ENCODE peak calls at places on chromosomes 3 and 15, in seven cellular contexts. Z, A, J, F, Q, Y and W are unnamed samples.

GRCh38 chr15:63084806-63085205 is 36.9 kb upstream of the LACTB start:
- DNase-seq in Z (no peak), Y (no peak), F (no peak), Q (no peak), J (no peak), A (no peak), W (no peak)

GRCh38 chr3:40873456-40873855 is 325.8 kb upstream of the CTNNB1 start:
- DNase-seq in Q (no peak), Y (no peak), A (no peak), J (no peak), Z (no peak), F (no peak), W (no peak)

GRCh38 chr15:47473857-47474256 is 243.4 kb upstream of the SEMA6D start:
- DNase-seq in F (no peak), Y (peak; percentile 80), J (peak; percentile 33), A (no peak), Z (no peak), Q (no peak), W (no peak)

GRCh38 chr3:177234121-177234520 is 36.8 kb upstream of the TBL1XR1 start:
- DNase-seq in Y (no peak), Z (no peak), A (no peak), J (no peak), F (no peak), Q (no peak), W (no peak)

GRCh38 chr3:28940530-28940929 is 340.3 kb upstream of the RBMS3 start:
- DNase-seq in A (no peak), Z (no peak), Q (peak; percentile 5), Y (no peak), F (no peak), J (no peak), W (no peak)

GRCh38 chr3:46406786-46407611 is at the start of the genes CCR5AS and CCRL2:
- DNase-seq in Q (peak; percentile 66), F (peak; percentile 64), J (peak; percentile 84), Z (peak; percentile 14), A (no peak), Y (peak; percentile 85), W (no peak)

GRCh38 chr3:113751145-113751544 is 4.3 kb downstream of the ATP6V1A start:
- DNase-seq in A (no peak), Z (no peak), J (no peak), Y (no peak), Q (no peak), F (no peak), W (no peak)

GRCh38 chr3:47016086-47016933 is 36.8 kb downstream of the NBEAL2 start:
- DNase-seq in J (peak; percentile 26), Y (no peak), F (no peak), Q (no peak), A (no peak), Z (no peak), W (no peak)

GRCh38 chr3:23981955-23982354 is 36.9 kb downstream of the NR1D2 start:
- DNase-seq in Z (no peak), Q (no peak), J (no peak), Y (no peak), F (no peak), A (no peak), W (no peak)

GRCh38 chr3:103968751-103969150 is 1398.0 kb upstream of the ALCAM start:
- DNase-seq in F (no peak), Q (no peak), Z (no peak), J (no peak), A (no peak), Y (no peak), W (no peak)

GRCh38 chr3:1092771-1093170 is at the start of gene CNTN6:
- DNase-seq in A (no peak), Z (no peak), J (no peak), Q (peak; percentile 23), Y (no peak), F (no peak), W (no peak)

GRCh38 chr15:64089553-64090280 is 3.9 kb downstream of the CIAO2A start:
- DNase-seq in Y (no peak), A (no peak), Z (no peak), F (no peak), J (no peak), Q (no peak), W (no peak)

GRCh38 chr15:90266061-90266431 is 574 bp downstream of the NGRN start:
- DNase-seq in Y (peak; percentile 42), Q (no peak), Z (peak; percentile 53), A (peak; percentile 16), F (no peak), J (no peak), W (peak; percentile 37)

DNA sequence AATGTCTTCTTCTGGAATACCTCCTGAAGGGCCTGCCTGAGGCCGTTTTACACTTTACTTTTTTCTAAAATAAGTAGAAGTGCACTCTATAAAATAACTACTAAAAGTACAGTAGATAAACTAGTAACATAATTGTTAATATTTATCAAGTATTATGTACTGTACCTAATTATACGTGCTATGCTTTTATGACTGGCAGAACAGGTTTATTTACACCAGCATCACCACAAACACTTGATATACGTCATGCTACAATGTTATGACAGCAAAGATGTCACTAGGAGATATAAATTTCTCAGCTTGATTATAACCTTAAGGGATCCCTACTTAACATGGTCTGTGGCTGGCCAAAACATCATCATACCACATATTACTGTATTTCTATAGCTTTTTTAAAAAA is 29.4 kb downstream of the DLG1 start:
- DNase-seq in Q (no peak), F (no peak), Z (no peak), A (no peak), Y (no peak), J (no peak), W (no peak)
- H3K9me3 ChIP-seq in Q (no peaks in the 10 kb centered on the region), F (no peaks in the 10 kb centered on the region), Z (no peaks in the 10 kb centered on the region), A (no peaks in the 10 kb centered on the region), Y (no peaks in the 10 kb centered on the region), J (no peaks in the 10 kb centered on the region), W (no peaks in the 10 kb centered on the region)

GRCh38 chr3:101391413-101391812 is 71.0 kb upstream of the IMPG2 start:
- DNase-seq in J (no peak), Y (no peak), A (no peak), Q (no peak), Z (no peak), F (no peak), W (no peak)
- H3K9me3 ChIP-seq in J (no peaks in the 10 kb centered on the region), Y (peaks cover 43% of the 10 kb centered on the region), A (peaks cover 4% of the 10 kb centered on the region), Q (peaks cover 18% of the 10 kb centered on the region), Z (peaks cover 4% of the 10 kb centered on the region), F (peaks cover 5% of the 10 kb centered on the region), W (peaks cover 6% of the 10 kb centered on the region)

DNA sequence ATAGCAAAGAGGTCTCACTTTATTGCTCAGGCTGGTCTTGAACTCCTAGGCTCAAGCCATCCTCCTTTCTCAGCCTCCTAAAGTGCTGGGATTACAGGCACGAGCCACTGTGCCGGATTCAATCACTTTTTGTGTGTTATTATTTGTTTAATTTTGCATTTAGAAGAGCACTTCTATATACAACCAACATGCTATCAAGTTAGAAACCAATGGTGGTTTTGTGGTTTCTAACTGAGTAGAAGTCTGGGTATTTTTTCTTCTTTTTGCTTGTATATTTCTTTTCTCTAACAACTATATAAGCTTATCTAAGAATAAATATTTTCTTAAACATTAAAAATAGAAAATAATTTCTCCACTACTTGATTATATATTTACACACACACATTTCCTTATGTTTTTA is 86.7 kb downstream of the PEAK1 start:
- DNase-seq in F (no peak), A (no peak), J (no peak), Y (no peak), Q (no peak), Z (no peak), W (no peak)
- H3K9me3 ChIP-seq in F (no peaks in the 10 kb centered on the region), A (no peaks in the 10 kb centered on the region), J (no peaks in the 10 kb centered on the region), Y (no peaks in the 10 kb centered on the region), Q (no peaks in the 10 kb centered on the region), Z (no peaks in the 10 kb centered on the region), W (no peaks in the 10 kb centered on the region)

DNA sequence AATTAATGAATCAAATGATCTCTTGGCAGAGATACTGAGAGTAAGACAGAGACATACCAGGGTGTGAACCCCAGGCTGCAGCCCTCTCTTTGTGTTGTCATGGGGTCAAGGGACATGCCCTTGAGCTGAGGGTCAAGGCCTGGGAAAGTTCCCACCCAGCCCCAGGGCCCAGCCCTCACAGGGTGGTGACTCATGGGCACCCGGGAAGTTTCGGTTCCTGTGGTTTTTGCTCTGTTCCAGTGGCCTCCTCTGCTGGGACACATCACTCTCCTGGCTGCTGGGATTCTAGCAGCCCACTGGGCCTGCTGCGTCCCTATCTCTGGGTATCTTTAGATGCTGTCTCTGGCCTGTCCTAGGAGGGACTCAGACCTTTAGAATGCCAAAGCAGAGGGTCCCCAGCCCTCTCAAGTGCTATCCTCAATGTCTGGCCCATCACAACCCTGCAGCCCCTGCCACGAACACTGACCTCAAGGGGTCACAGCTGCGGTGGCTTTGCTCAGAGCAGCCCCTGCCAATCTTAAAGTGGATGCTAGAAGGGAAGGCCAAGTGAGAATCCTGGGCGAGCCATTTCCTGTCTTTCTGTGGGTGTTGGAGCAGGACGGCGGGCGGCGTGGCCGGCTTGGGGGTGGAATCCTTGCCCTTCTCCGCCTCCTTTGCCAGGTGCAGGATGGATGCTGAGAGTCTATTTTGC is 148.4 kb upstream of the TLE3 start:
- DNase-seq in A (peak; percentile 35), F (no peak), Y (no peak), Q (no peak), Z (no peak), J (peak; percentile 77), W (no peak)
- H3K9me3 ChIP-seq in A (no peaks in the 10 kb centered on the region), F (no peaks in the 10 kb centered on the region), Y (no peaks in the 10 kb centered on the region), Q (no peaks in the 10 kb centered on the region), Z (no peaks in the 10 kb centered on the region), J (no peaks in the 10 kb centered on the region), W (no peaks in the 10 kb centered on the region)

DNA sequence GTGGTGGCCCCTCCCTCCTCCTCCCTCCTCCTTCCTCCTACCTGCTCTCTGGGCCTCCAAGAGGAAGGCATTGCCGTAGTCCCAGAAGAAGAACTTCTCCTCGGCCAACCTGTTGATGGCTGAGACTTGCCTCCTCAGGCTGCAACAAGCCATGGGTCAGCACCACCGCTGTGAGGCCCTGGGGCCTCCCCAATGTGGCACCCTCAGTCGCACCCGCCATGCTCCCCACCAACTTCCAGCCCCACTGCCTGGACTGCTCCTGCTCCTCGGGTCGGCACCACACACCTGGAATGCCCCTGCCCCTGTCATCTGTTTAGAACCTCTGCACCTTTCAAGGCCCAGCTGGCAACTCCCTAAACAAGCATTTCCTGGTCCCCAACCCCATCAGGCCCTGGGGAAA is 17.6 kb downstream of the UROC1 start:
- DNase-seq in Y (no peak), Z (no peak), J (peak; percentile 40), Q (no peak), A (no peak), F (no peak), W (no peak)
- H3K9me3 ChIP-seq in Y (no peaks in the 10 kb centered on the region), Z (no peaks in the 10 kb centered on the region), J (no peaks in the 10 kb centered on the region), Q (no peaks in the 10 kb centered on the region), A (no peaks in the 10 kb centered on the region), F (no peaks in the 10 kb centered on the region), W (no peaks in the 10 kb centered on the region)

GRCh38 chr3:181723064-181723463 is 11.3 kb downstream of the SOX2 start:
- DNase-seq in Q (no peak), A (no peak), Y (no peak), J (no peak), F (no peak), Z (no peak), W (no peak)
- H3K9me3 ChIP-seq in Q (no peaks in the 10 kb centered on the region), A (no peaks in the 10 kb centered on the region), Y (no peaks in the 10 kb centered on the region), J (no peaks in the 10 kb centered on the region), F (peaks cover 3% of the 10 kb centered on the region), Z (no peaks in the 10 kb centered on the region), W (no peaks in the 10 kb centered on the region)